ENCODE peak calls at places on chromosomes 2 and 18, in eight cellular contexts. One of them, this sample, is unnamed.

GRCh38 chr2:88190808-88191721 is 20.9 kb downstream of the THNSL2 start:
- DNase-seq in right cardiac atrium: no peak
- DNase-seq in transverse colon: peak; percentile 24
- DNase-seq in adrenal gland: peak; percentile 40
- DNase-seq in cardiac muscle cell: peak; percentile 53
- DNase-seq in dorsolateral prefrontal cortex: no peak
- DNase-seq in HL-60: no peak
- DNase-seq in astrocyte of the cerebellum: peak; percentile 13
- DNase-seq in this sample: no peak

GRCh38 chr2:196431957-196432356 is 207.6 kb upstream of the CCDC150 start:
- DNase-seq in adrenal gland: no peak
- DNase-seq in dorsolateral prefrontal cortex: no peak
- DNase-seq in HL-60: no peak
- DNase-seq in cardiac muscle cell: peak; percentile 19
- DNase-seq in right cardiac atrium: no peak
- DNase-seq in transverse colon: no peak
- DNase-seq in astrocyte of the cerebellum: peak; percentile 1
- DNase-seq in this sample: no peak

GRCh38 chr2:127575185-127575765 is 39.8 kb downstream of the MYO7B start:
- DNase-seq in right cardiac atrium: no peak
- DNase-seq in cardiac muscle cell: no peak
- DNase-seq in transverse colon: no peak
- DNase-seq in astrocyte of the cerebellum: no peak
- DNase-seq in dorsolateral prefrontal cortex: no peak
- DNase-seq in adrenal gland: no peak
- DNase-seq in HL-60: no peak
- DNase-seq in this sample: no peak

GRCh38 chr2:231342111-231342711 is 53.3 kb upstream of the B3GNT7 start:
- DNase-seq in cardiac muscle cell: no peak
- DNase-seq in transverse colon: no peak
- DNase-seq in dorsolateral prefrontal cortex: peak; percentile 49
- DNase-seq in adrenal gland: no peak
- DNase-seq in right cardiac atrium: no peak
- DNase-seq in astrocyte of the cerebellum: no peak
- DNase-seq in HL-60: no peak
- DNase-seq in this sample: no peak

GRCh38 chr18:36176739-36177138 is 10.6 kb upstream of the MOCOS start:
- DNase-seq in adrenal gland: no peak
- DNase-seq in astrocyte of the cerebellum: peak; percentile 42
- DNase-seq in transverse colon: no peak
- DNase-seq in right cardiac atrium: no peak
- DNase-seq in HL-60: no peak
- DNase-seq in cardiac muscle cell: peak; percentile 89
- DNase-seq in dorsolateral prefrontal cortex: no peak
- DNase-seq in this sample: no peak

GRCh38 chr18:12301263-12302005 is 6.6 kb upstream of the TUBB6 start:
- DNase-seq in right cardiac atrium: no peak
- DNase-seq in astrocyte of the cerebellum: no peak
- DNase-seq in cardiac muscle cell: no peak
- DNase-seq in HL-60: no peak
- DNase-seq in adrenal gland: no peak
- DNase-seq in dorsolateral prefrontal cortex: no peak
- DNase-seq in transverse colon: no peak
- DNase-seq in this sample: no peak

GRCh38 chr18:34929336-34929780 is 111.9 kb upstream of the MAPRE2 start:
- DNase-seq in astrocyte of the cerebellum: peak; percentile 35
- DNase-seq in transverse colon: no peak
- DNase-seq in adrenal gland: no peak
- DNase-seq in right cardiac atrium: no peak
- DNase-seq in HL-60: no peak
- DNase-seq in cardiac muscle cell: peak; percentile 64
- DNase-seq in dorsolateral prefrontal cortex: no peak
- DNase-seq in this sample: no peak

GRCh38 chr2:45849491-45850283 is 198.2 kb downstream of the PRKCE start:
- DNase-seq in astrocyte of the cerebellum: peak; percentile 46
- DNase-seq in dorsolateral prefrontal cortex: no peak
- DNase-seq in right cardiac atrium: no peak
- DNase-seq in cardiac muscle cell: peak; percentile 57
- DNase-seq in HL-60: no peak
- DNase-seq in adrenal gland: no peak
- DNase-seq in transverse colon: no peak
- DNase-seq in this sample: no peak

GRCh38 chr2:98043101-98043500 is 43.9 kb upstream of the VWA3B start:
- DNase-seq in cardiac muscle cell: no peak
- DNase-seq in astrocyte of the cerebellum: no peak
- DNase-seq in adrenal gland: no peak
- DNase-seq in transverse colon: no peak
- DNase-seq in dorsolateral prefrontal cortex: no peak
- DNase-seq in HL-60: no peak
- DNase-seq in right cardiac atrium: no peak
- DNase-seq in this sample: no peak

GRCh38 chr2:232001073-232001472 is 39.6 kb downstream of the DIS3L2 start:
- DNase-seq in HL-60: no peak
- DNase-seq in right cardiac atrium: no peak
- DNase-seq in astrocyte of the cerebellum: no peak
- DNase-seq in cardiac muscle cell: no peak
- DNase-seq in transverse colon: no peak
- DNase-seq in adrenal gland: no peak
- DNase-seq in dorsolateral prefrontal cortex: no peak
- DNase-seq in this sample: no peak

GRCh38 chr18:23207191-23207955 is 72.1 kb downstream of the CABLES1 start:
- DNase-seq in astrocyte of the cerebellum: no peak
- DNase-seq in HL-60: peak; percentile 32
- DNase-seq in dorsolateral prefrontal cortex: no peak
- DNase-seq in right cardiac atrium: no peak
- DNase-seq in transverse colon: no peak
- DNase-seq in adrenal gland: no peak
- DNase-seq in cardiac muscle cell: no peak
- DNase-seq in this sample: no peak

GRCh38 chr2:29726976-29727375 is 194.4 kb downstream of the ALK start:
- DNase-seq in right cardiac atrium: no peak
- DNase-seq in HL-60: no peak
- DNase-seq in cardiac muscle cell: no peak
- DNase-seq in transverse colon: no peak
- DNase-seq in dorsolateral prefrontal cortex: no peak
- DNase-seq in astrocyte of the cerebellum: no peak
- DNase-seq in adrenal gland: no peak
- DNase-seq in this sample: no peak

GRCh38 chr2:16012626-16013501 is 72.5 kb downstream of the MYCN start:
- DNase-seq in adrenal gland: no peak
- DNase-seq in dorsolateral prefrontal cortex: peak; percentile 65
- DNase-seq in right cardiac atrium: no peak
- DNase-seq in cardiac muscle cell: no peak
- DNase-seq in HL-60: no peak
- DNase-seq in astrocyte of the cerebellum: no peak
- DNase-seq in transverse colon: peak; percentile 69
- DNase-seq in this sample: no peak

GRCh38 chr18:58896268-58896667 is 31.6 kb downstream of the ZNF532 start:
- DNase-seq in cardiac muscle cell: no peak
- DNase-seq in adrenal gland: no peak
- DNase-seq in HL-60: no peak
- DNase-seq in dorsolateral prefrontal cortex: no peak
- DNase-seq in right cardiac atrium: no peak
- DNase-seq in astrocyte of the cerebellum: no peak
- DNase-seq in transverse colon: peak; percentile 24
- DNase-seq in this sample: no peak

GRCh38 chr2:102451968-102452367 is 21.1 kb upstream of the SLC9A4 start:
- DNase-seq in transverse colon: no peak
- DNase-seq in right cardiac atrium: no peak
- DNase-seq in cardiac muscle cell: peak; percentile 30
- DNase-seq in astrocyte of the cerebellum: no peak
- DNase-seq in HL-60: no peak
- DNase-seq in dorsolateral prefrontal cortex: no peak
- DNase-seq in adrenal gland: no peak
- DNase-seq in this sample: no peak

GRCh38 chr18:22670914-22671313 is 253.2 kb upstream of the CTAGE1 start:
- DNase-seq in right cardiac atrium: no peak
- DNase-seq in transverse colon: no peak
- DNase-seq in adrenal gland: no peak
- DNase-seq in HL-60: no peak
- DNase-seq in cardiac muscle cell: no peak
- DNase-seq in astrocyte of the cerebellum: no peak
- DNase-seq in dorsolateral prefrontal cortex: no peak
- DNase-seq in this sample: no peak

GRCh38 chr18:26655614-26656400 is 107.5 kb upstream of the KCTD1 start:
- DNase-seq in adrenal gland: peak; percentile 71
- DNase-seq in HL-60: no peak
- DNase-seq in cardiac muscle cell: peak; percentile 63
- DNase-seq in right cardiac atrium: peak; percentile 86
- DNase-seq in astrocyte of the cerebellum: no peak
- DNase-seq in transverse colon: peak; percentile 46
- DNase-seq in dorsolateral prefrontal cortex: peak; percentile 77
- DNase-seq in this sample: no peak

GRCh38 chr2:163210430-163210918 is 371.9 kb upstream of the KCNH7 start:
- DNase-seq in cardiac muscle cell: peak; percentile 45
- DNase-seq in right cardiac atrium: no peak
- DNase-seq in astrocyte of the cerebellum: no peak
- DNase-seq in transverse colon: no peak
- DNase-seq in HL-60: no peak
- DNase-seq in dorsolateral prefrontal cortex: no peak
- DNase-seq in adrenal gland: no peak
- DNase-seq in this sample: no peak

GRCh38 chr2:170123593-170123992 is 54.4 kb upstream of the MYO3B start:
- DNase-seq in transverse colon: no peak
- DNase-seq in astrocyte of the cerebellum: no peak
- DNase-seq in dorsolateral prefrontal cortex: no peak
- DNase-seq in cardiac muscle cell: peak; percentile 48
- DNase-seq in adrenal gland: peak; percentile 27
- DNase-seq in HL-60: no peak
- DNase-seq in right cardiac atrium: no peak
- DNase-seq in this sample: no peak

GRCh38 chr2:103804013-103804412 is 1042.2 kb downstream of the TMEM182 start:
- DNase-seq in cardiac muscle cell: no peak
- DNase-seq in astrocyte of the cerebellum: no peak
- DNase-seq in transverse colon: no peak
- DNase-seq in adrenal gland: no peak
- DNase-seq in right cardiac atrium: no peak
- DNase-seq in dorsolateral prefrontal cortex: no peak
- DNase-seq in HL-60: no peak
- DNase-seq in this sample: no peak

GRCh38 chr18:9648431-9649163 is 34.2 kb upstream of the PPP4R1 start:
- DNase-seq in dorsolateral prefrontal cortex: no peak
- DNase-seq in transverse colon: no peak
- DNase-seq in adrenal gland: no peak
- DNase-seq in astrocyte of the cerebellum: no peak
- DNase-seq in cardiac muscle cell: no peak
- DNase-seq in HL-60: no peak
- DNase-seq in right cardiac atrium: no peak
- DNase-seq in this sample: no peak

GRCh38 chr2:167651406-167652151 is 595.8 kb downstream of the STK39 start:
- DNase-seq in dorsolateral prefrontal cortex: no peak
- DNase-seq in transverse colon: no peak
- DNase-seq in right cardiac atrium: no peak
- DNase-seq in astrocyte of the cerebellum: no peak
- DNase-seq in adrenal gland: no peak
- DNase-seq in cardiac muscle cell: no peak
- DNase-seq in HL-60: no peak
- DNase-seq in this sample: no peak

GRCh38 chr2:231332388-231332787 is 63.1 kb upstream of the B3GNT7 start:
- DNase-seq in astrocyte of the cerebellum: no peak
- DNase-seq in cardiac muscle cell: no peak
- DNase-seq in dorsolateral prefrontal cortex: no peak
- DNase-seq in adrenal gland: no peak
- DNase-seq in HL-60: no peak
- DNase-seq in right cardiac atrium: no peak
- DNase-seq in transverse colon: no peak
- DNase-seq in this sample: no peak

DNA sequence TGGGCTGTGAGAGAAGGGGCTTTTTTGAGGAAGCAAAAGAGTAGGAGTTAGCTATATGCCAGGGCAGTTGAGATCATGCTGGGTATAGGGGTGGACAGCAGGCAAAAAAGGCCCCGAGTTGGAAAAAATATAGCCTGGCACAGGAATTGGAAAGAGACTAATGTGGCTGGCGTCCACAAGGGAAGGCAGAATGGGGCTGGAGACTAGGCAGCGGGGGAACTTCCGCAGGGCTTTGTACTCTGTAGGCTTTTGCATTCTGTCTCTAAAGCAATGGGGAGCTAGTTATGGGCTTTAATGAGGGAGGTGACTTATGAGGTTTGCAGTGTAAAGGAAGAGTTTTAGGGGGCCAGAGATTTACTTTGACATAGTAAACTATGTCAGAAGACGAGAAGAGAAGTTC is 57.4 kb upstream of the ACVR1 start:
- DNase-seq in dorsolateral prefrontal cortex: no peak
- DNase-seq in transverse colon: no peak
- DNase-seq in adrenal gland: no peak
- DNase-seq in astrocyte of the cerebellum: no peak
- DNase-seq in HL-60: no peak
- DNase-seq in right cardiac atrium: no peak
- DNase-seq in cardiac muscle cell: no peak
- DNase-seq in this sample: no peak
- H3K4me3 ChIP-seq in dorsolateral prefrontal cortex: no peak overlapping the region
- H3K4me3 ChIP-seq in transverse colon: no peak overlapping the region
- H3K4me3 ChIP-seq in adrenal gland: no peak overlapping the region
- H3K4me3 ChIP-seq in astrocyte of the cerebellum: no peak overlapping the region
- H3K4me3 ChIP-seq in HL-60: no peak overlapping the region
- H3K4me3 ChIP-seq in right cardiac atrium: no peak overlapping the region
- H3K4me3 ChIP-seq in cardiac muscle cell: no peak overlapping the region
- H3K4me3 ChIP-seq in this sample: no peak overlapping the region

DNA sequence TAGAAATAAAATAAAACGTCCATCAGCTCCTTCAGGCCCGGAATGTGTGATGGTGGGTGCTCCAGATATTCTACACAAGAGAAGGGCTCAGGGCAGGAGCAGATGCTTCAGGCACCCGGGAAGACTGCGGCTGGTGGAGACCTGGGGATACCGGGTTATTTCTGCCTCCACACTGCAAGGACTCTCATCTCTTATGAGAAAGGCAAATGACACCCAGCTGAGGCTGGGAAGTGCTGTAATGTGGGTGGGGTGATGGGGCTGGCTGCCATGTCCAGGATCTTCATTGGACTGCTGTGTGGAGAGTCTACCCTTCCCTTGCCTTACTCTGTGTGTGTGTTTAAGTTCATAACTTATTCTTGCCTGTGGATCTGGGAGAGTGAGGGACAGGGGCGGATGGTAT is 124.1 kb downstream of the KLHL29 start:
- DNase-seq in transverse colon: no peak
- DNase-seq in HL-60: no peak
- DNase-seq in right cardiac atrium: no peak
- DNase-seq in astrocyte of the cerebellum: no peak
- DNase-seq in adrenal gland: no peak
- DNase-seq in dorsolateral prefrontal cortex: no peak
- DNase-seq in cardiac muscle cell: no peak
- DNase-seq in this sample: no peak
- H3K4me3 ChIP-seq in transverse colon: no peak overlapping the region
- H3K4me3 ChIP-seq in HL-60: no peak overlapping the region
- H3K4me3 ChIP-seq in right cardiac atrium: no peak overlapping the region
- H3K4me3 ChIP-seq in astrocyte of the cerebellum: no peak overlapping the region
- H3K4me3 ChIP-seq in adrenal gland: no peak overlapping the region
- H3K4me3 ChIP-seq in dorsolateral prefrontal cortex: no peak overlapping the region
- H3K4me3 ChIP-seq in cardiac muscle cell: no peak overlapping the region
- H3K4me3 ChIP-seq in this sample: no peak overlapping the region

GRCh38 chr2:111123751-111124150 is 3.0 kb downstream of the BCL2L11 start:
- DNase-seq in dorsolateral prefrontal cortex: no peak
- DNase-seq in HL-60: no peak
- DNase-seq in astrocyte of the cerebellum: no peak
- DNase-seq in cardiac muscle cell: no peak
- DNase-seq in adrenal gland: no peak
- DNase-seq in transverse colon: no peak
- DNase-seq in right cardiac atrium: peak; percentile 46
- DNase-seq in this sample: no peak
- H3K4me3 ChIP-seq in dorsolateral prefrontal cortex: no peak overlapping the region
- H3K4me3 ChIP-seq in HL-60: no peak overlapping the region
- H3K4me3 ChIP-seq in astrocyte of the cerebellum: no peak overlapping the region
- H3K4me3 ChIP-seq in cardiac muscle cell: peak overlapping the region; percentile 96
- H3K4me3 ChIP-seq in adrenal gland: no peak overlapping the region
- H3K4me3 ChIP-seq in transverse colon: no peak overlapping the region
- H3K4me3 ChIP-seq in right cardiac atrium: no peak overlapping the region
- H3K4me3 ChIP-seq in this sample: peak overlapping the region; percentile 86

GRCh38 chr18:47928466-47928865 is 2.0 kb downstream of the SMAD2 start:
- DNase-seq in HL-60: no peak
- DNase-seq in transverse colon: no peak
- DNase-seq in right cardiac atrium: no peak
- DNase-seq in cardiac muscle cell: peak; percentile 87
- DNase-seq in astrocyte of the cerebellum: no peak
- DNase-seq in adrenal gland: no peak
- DNase-seq in dorsolateral prefrontal cortex: no peak
- DNase-seq in this sample: no peak
- H3K4me3 ChIP-seq in HL-60: peak overlapping the region; percentile 1
- H3K4me3 ChIP-seq in transverse colon: no peak overlapping the region
- H3K4me3 ChIP-seq in right cardiac atrium: peak overlapping the region; percentile 39
- H3K4me3 ChIP-seq in cardiac muscle cell: peak overlapping the region; percentile 84
- H3K4me3 ChIP-seq in astrocyte of the cerebellum: peak overlapping the region; percentile 88
- H3K4me3 ChIP-seq in adrenal gland: peak overlapping the region; percentile 3
- H3K4me3 ChIP-seq in dorsolateral prefrontal cortex: no peak overlapping the region
- H3K4me3 ChIP-seq in this sample: peak overlapping the region; percentile 100